ENCODE peak calls at places on chromosome 15, in six cellular contexts. One of them, this sample, is unnamed.

GRCh38 chr15:97961067-97961954 is 808 bp downstream of the ARRDC4 start:
- DNase-seq in lower leg skin: peak
- DNase-seq in foreskin fibroblast: peak
- DNase-seq in NCI-H1436 treated with DMSO at 0.1 percent for 48 hours: no peak
- DNase-seq in HT-29: peak
- DNase-seq in activated effector memory CD4-positive, alpha-beta T cell treated with Interleukin-2 at 50 U/mL for 16 hours: no peak
- DNase-seq in this sample: no peak

GRCh38 chr15:59362339-59362738 is 10.3 kb downstream of the MYO1E start:
- DNase-seq in lower leg skin: no peak
- DNase-seq in foreskin fibroblast: no peak
- DNase-seq in NCI-H1436 treated with DMSO at 0.1 percent for 48 hours: no peak
- DNase-seq in HT-29: no peak
- DNase-seq in activated effector memory CD4-positive, alpha-beta T cell treated with Interleukin-2 at 50 U/mL for 16 hours: no peak
- DNase-seq in this sample: no peak

GRCh38 chr15:101258238-101259144 is 6.6 kb upstream of the CHSY1 start:
- DNase-seq in lower leg skin: no peak
- DNase-seq in foreskin fibroblast: peak
- DNase-seq in NCI-H1436 treated with DMSO at 0.1 percent for 48 hours: no peak
- DNase-seq in HT-29: peak
- DNase-seq in activated effector memory CD4-positive, alpha-beta T cell treated with Interleukin-2 at 50 U/mL for 16 hours: peak
- DNase-seq in this sample: peak

GRCh38 chr15:77139312-77139711 is 68.4 kb upstream of the TSPAN3 start:
- DNase-seq in lower leg skin: no peak
- DNase-seq in foreskin fibroblast: no peak
- DNase-seq in NCI-H1436 treated with DMSO at 0.1 percent for 48 hours: no peak
- DNase-seq in HT-29: no peak
- DNase-seq in activated effector memory CD4-positive, alpha-beta T cell treated with Interleukin-2 at 50 U/mL for 16 hours: no peak
- DNase-seq in this sample: no peak

GRCh38 chr15:90000175-90000923 is 775 bp upstream of the ZNF710 start:
- DNase-seq in lower leg skin: no peak
- DNase-seq in foreskin fibroblast: no peak
- DNase-seq in NCI-H1436 treated with DMSO at 0.1 percent for 48 hours: no peak
- DNase-seq in HT-29: peak
- DNase-seq in activated effector memory CD4-positive, alpha-beta T cell treated with Interleukin-2 at 50 U/mL for 16 hours: no peak
- DNase-seq in this sample: peak

GRCh38 chr15:84715442-84716035 is 400 bp downstream of the SEC11A start:
- DNase-seq in lower leg skin: no peak
- DNase-seq in foreskin fibroblast: no peak
- DNase-seq in NCI-H1436 treated with DMSO at 0.1 percent for 48 hours: no peak
- DNase-seq in HT-29: peak
- DNase-seq in activated effector memory CD4-positive, alpha-beta T cell treated with Interleukin-2 at 50 U/mL for 16 hours: no peak
- DNase-seq in this sample: no peak

GRCh38 chr15:101070502-101071273 is 151.5 kb downstream of the LRRK1 start:
- DNase-seq in lower leg skin: no peak
- DNase-seq in foreskin fibroblast: peak
- DNase-seq in NCI-H1436 treated with DMSO at 0.1 percent for 48 hours: no peak
- DNase-seq in HT-29: no peak
- DNase-seq in activated effector memory CD4-positive, alpha-beta T cell treated with Interleukin-2 at 50 U/mL for 16 hours: no peak
- DNase-seq in this sample: peak

GRCh38 chr15:85097706-85098105 is 116.0 kb downstream of the PDE8A start:
- DNase-seq in lower leg skin: no peak
- DNase-seq in foreskin fibroblast: no peak
- DNase-seq in NCI-H1436 treated with DMSO at 0.1 percent for 48 hours: no peak
- DNase-seq in HT-29: no peak
- DNase-seq in activated effector memory CD4-positive, alpha-beta T cell treated with Interleukin-2 at 50 U/mL for 16 hours: no peak
- DNase-seq in this sample: no peak

GRCh38 chr15:74307827-74308642 is 59.4 kb downstream of the CYP11A1 start:
- DNase-seq in lower leg skin: no peak
- DNase-seq in foreskin fibroblast: no peak
- DNase-seq in NCI-H1436 treated with DMSO at 0.1 percent for 48 hours: peak
- DNase-seq in HT-29: peak
- DNase-seq in activated effector memory CD4-positive, alpha-beta T cell treated with Interleukin-2 at 50 U/mL for 16 hours: no peak
- DNase-seq in this sample: peak

GRCh38 chr15:43253431-43254403 is 13.0 kb downstream of the TGM5 start:
- DNase-seq in lower leg skin: peak
- DNase-seq in foreskin fibroblast: no peak
- DNase-seq in NCI-H1436 treated with DMSO at 0.1 percent for 48 hours: no peak
- DNase-seq in HT-29: no peak
- DNase-seq in activated effector memory CD4-positive, alpha-beta T cell treated with Interleukin-2 at 50 U/mL for 16 hours: no peak
- DNase-seq in this sample: no peak

GRCh38 chr15:75161106-75161505 is 40.6 kb upstream of the C15orf39 start:
- DNase-seq in lower leg skin: no peak
- DNase-seq in foreskin fibroblast: no peak
- DNase-seq in NCI-H1436 treated with DMSO at 0.1 percent for 48 hours: no peak
- DNase-seq in HT-29: no peak
- DNase-seq in activated effector memory CD4-positive, alpha-beta T cell treated with Interleukin-2 at 50 U/mL for 16 hours: no peak
- DNase-seq in this sample: no peak

GRCh38 chr15:39631357-39631756 is 50.5 kb downstream of the THBS1 start:
- DNase-seq in lower leg skin: no peak
- DNase-seq in foreskin fibroblast: no peak
- DNase-seq in NCI-H1436 treated with DMSO at 0.1 percent for 48 hours: no peak
- DNase-seq in HT-29: no peak
- DNase-seq in activated effector memory CD4-positive, alpha-beta T cell treated with Interleukin-2 at 50 U/mL for 16 hours: no peak
- DNase-seq in this sample: no peak

GRCh38 chr15:36579792-36580431 is 486 bp downstream of the CDIN1 start:
- DNase-seq in lower leg skin: peak
- DNase-seq in foreskin fibroblast: peak
- DNase-seq in NCI-H1436 treated with DMSO at 0.1 percent for 48 hours: no peak
- DNase-seq in HT-29: no peak
- DNase-seq in activated effector memory CD4-positive, alpha-beta T cell treated with Interleukin-2 at 50 U/mL for 16 hours: no peak
- DNase-seq in this sample: no peak

GRCh38 chr15:33910741-33911140 is 57.6 kb upstream of the CHRM5 start:
- DNase-seq in lower leg skin: no peak
- DNase-seq in foreskin fibroblast: peak
- DNase-seq in NCI-H1436 treated with DMSO at 0.1 percent for 48 hours: no peak
- DNase-seq in HT-29: no peak
- DNase-seq in activated effector memory CD4-positive, alpha-beta T cell treated with Interleukin-2 at 50 U/mL for 16 hours: no peak
- DNase-seq in this sample: peak

GRCh38 chr15:70195808-70196304 is 98.1 kb upstream of the TLE3 start:
- DNase-seq in lower leg skin: peak
- DNase-seq in foreskin fibroblast: peak
- DNase-seq in NCI-H1436 treated with DMSO at 0.1 percent for 48 hours: no peak
- DNase-seq in HT-29: no peak
- DNase-seq in activated effector memory CD4-positive, alpha-beta T cell treated with Interleukin-2 at 50 U/mL for 16 hours: no peak
- DNase-seq in this sample: peak

This sample was measured in AG08395.